ENCODE peak calls at places on chromosome 6, in ten cellular contexts. A is RWPE2; D is esophagus muscularis mucosa; O is HTR-8/SVneo; X is foreskin fibroblast; W is EH; Z is effector memory CD4-positive, alpha-beta T cell; U is GM10248; B is NCI-H510A; E is M059J. S is an unnamed sample.

GRCh38 chr6:45156075-45156474 is 172.1 kb upstream of the RUNX2 start:
- DNase-seq in B (peak), D (no peak), O (no peak), E (no peak), U (peak), W (no peak), Z (no peak), X (no peak), A (no peak), S (no peak)

GRCh38 chr6:146361367-146361924 is 182.2 kb upstream of the RAB32 start:
- DNase-seq in E (peak), B (no peak), W (peak), Z (no peak), X (peak), O (no peak), U (no peak), A (no peak), D (no peak), S (no peak)

GRCh38 chr6:53426544-53427270 is 78.0 kb upstream of the ELOVL5 start:
- DNase-seq in W (no peak), B (no peak), Z (no peak), D (no peak), A (no peak), E (no peak), U (peak), X (no peak), O (no peak), S (no peak)

GRCh38 chr6:73169111-73169510 is 56.2 kb downstream of the KHDC1L start:
- DNase-seq in X (peak), B (no peak), Z (no peak), U (no peak), E (no peak), W (no peak), D (no peak), A (no peak), O (no peak), S (no peak)

GRCh38 chr6:47132724-47133123 is 90.6 kb upstream of the ADGRF1 start:
- DNase-seq in W (no peak), A (no peak), U (no peak), E (peak), X (no peak), O (no peak), Z (no peak), D (no peak), B (no peak), S (no peak)

GRCh38 chr6:1607557-1608221 is 2.0 kb upstream of the FOXC1 start:
- DNase-seq in W (no peak), A (no peak), X (no peak), B (peak), Z (no peak), D (no peak), E (no peak), O (no peak), U (peak), S (no peak)

GRCh38 chr6:107641500-107641931 is 151.6 kb downstream of the SOBP start:
- DNase-seq in W (no peak), Z (no peak), O (no peak), U (no peak), A (no peak), D (no peak), E (peak), B (no peak), X (no peak), S (no peak)

GRCh38 chr6:13462380-13463326 is 24.7 kb downstream of the GFOD1 start:
- DNase-seq in U (no peak), E (no peak), B (no peak), A (no peak), X (no peak), W (no peak), Z (no peak), D (no peak), O (no peak), S (no peak)

GRCh38 chr6:169337881-169338445 is 84.3 kb upstream of the THBS2 start:
- DNase-seq in Z (no peak), O (no peak), U (no peak), A (no peak), E (no peak), B (no peak), X (peak), W (no peak), D (peak), S (no peak)

GRCh38 chr6:147744012-147744411 is 235.5 kb downstream of the SAMD5 start:
- DNase-seq in D (no peak), W (no peak), Z (no peak), A (no peak), O (no peak), X (no peak), U (no peak), E (no peak), B (no peak), S (no peak)

GRCh38 chr6:16602035-16602434 is 159.2 kb downstream of the ATXN1 start:
- DNase-seq in A (no peak), W (no peak), U (peak), Z (no peak), D (peak), O (no peak), B (no peak), X (no peak), E (no peak), S (no peak)

GRCh38 chr6:24504642-24505586 is 10.1 kb downstream of the ALDH5A1 start:
- DNase-seq in Z (no peak), W (peak), D (no peak), O (no peak), E (no peak), A (no peak), U (no peak), X (no peak), B (no peak), S (no peak)

GRCh38 chr6:30227763-30228487 is 14.7 kb upstream of the TRIM26 start:
- DNase-seq in O (no peak), E (no peak), A (no peak), X (no peak), Z (no peak), D (no peak), U (peak), W (no peak), B (no peak), S (no peak)

GRCh38 chr6:124661231-124661630 is 301.0 kb upstream of the RNF217 start:
- DNase-seq in O (no peak), U (no peak), E (no peak), D (no peak), B (no peak), W (no peak), X (no peak), A (no peak), Z (no peak), S (no peak)

S was measured in T1000.